ENCODE peak calls at places on chromosomes 1 and 21, in six cellular contexts. R is lower leg skin, H is Peyer's patch, Y is A549, D is GM23248, O is lung. S is an unnamed sample.

GRCh38 chr1:234770031-234770795 is 160.2 kb upstream of the IRF2BP2 start:
- DNase-seq in R (peak), H (no peak), Y (no peak), D (no peak), O (no peak), S (no peak)

GRCh38 chr21:37145635-37146111 is 72.6 kb downstream of the TTC3 start:
- DNase-seq in R (no peak), H (no peak), Y (no peak), D (peak), O (no peak), S (no peak)

GRCh38 chr21:14880922-14881321 is 183.9 kb downstream of the NRIP1 start:
- DNase-seq in R (no peak), H (no peak), Y (no peak), D (peak), O (no peak), S (no peak)

GRCh38 chr21:38979271-38980196 is 173.8 kb downstream of the ETS2 start:
- DNase-seq in R (no peak), H (no peak), Y (no peak), D (peak), O (no peak), S (peak)

GRCh38 chr1:33410091-33410701 is 20.7 kb downstream of the PHC2 start:
- DNase-seq in R (no peak), H (no peak), Y (no peak), D (peak), O (no peak), S (no peak)

GRCh38 chr1:154416496-154417337 is 11.6 kb downstream of the IL6R start:
- DNase-seq in R (no peak), H (no peak), Y (no peak), D (no peak), O (no peak), S (no peak)

GRCh38 chr21:44529011-44529421 is 11.0 kb downstream of the KRTAP10-1 start:
- DNase-seq in R (peak), H (peak), Y (no peak), D (no peak), O (no peak), S (no peak)

GRCh38 chr1:8325771-8326170 is 7.9 kb downstream of the SLC45A1 start:
- DNase-seq in R (no peak), H (no peak), Y (no peak), D (no peak), O (no peak), S (no peak)

GRCh38 chr1:156242738-156243137 is 754 bp downstream of the BGLAP start:
- DNase-seq in R (no peak), H (no peak), Y (no peak), D (no peak), O (no peak), S (no peak)

GRCh38 chr1:211967704-211968103 is 67.7 kb downstream of the INTS7 start:
- DNase-seq in R (no peak), H (no peak), Y (no peak), D (no peak), O (no peak), S (no peak)

GRCh38 chr1:66503841-66504470 is 30.0 kb upstream of the SGIP1 start:
- DNase-seq in R (no peak), H (no peak), Y (peak), D (peak), O (peak), S (peak)

GRCh38 chr1:110879758-110880606 is 7.0 kb downstream of the CD53 start:
- DNase-seq in R (no peak), H (no peak), Y (no peak), D (peak), O (peak), S (no peak)

GRCh38 chr1:206890125-206890637 is 7.1 kb upstream of the IL24 start:
- DNase-seq in R (no peak), H (no peak), Y (peak), D (peak), O (no peak), S (peak)

GRCh38 chr1:20248954-20249612 is 41.6 kb upstream of the VWA5B1 start:
- DNase-seq in R (no peak), H (no peak), Y (no peak), D (no peak), O (no peak), S (no peak)

GRCh38 chr21:44463716-44464115 is 8.4 kb downstream of the LRRC3 start:
- DNase-seq in R (no peak), H (no peak), Y (no peak), D (no peak), O (no peak), S (no peak)

GRCh38 chr1:240000634-240001033 is 91.0 kb upstream of the FMN2 start:
- DNase-seq in R (no peak), H (no peak), Y (no peak), D (peak), O (no peak), S (no peak)

GRCh38 chr1:155006601-155007101 is 4.0 kb downstream of the ZBTB7B start:
- DNase-seq in R (peak), H (no peak), Y (peak), D (peak), O (no peak), S (no peak)

GRCh38 chr1:156668801-156669637 is 8.2 kb downstream of the NES start:
- DNase-seq in R (no peak), H (no peak), Y (no peak), D (no peak), O (no peak), S (no peak)

GRCh38 chr1:159444507-159444906 is 5.0 kb downstream of the OR10J1 start:
- DNase-seq in R (no peak), H (no peak), Y (no peak), D (no peak), O (no peak), S (no peak)

GRCh38 chr1:40796939-40797667 is 13.5 kb downstream of the KCNQ4 start:
- DNase-seq in R (no peak), H (no peak), Y (no peak), D (peak), O (no peak), S (no peak)

GRCh38 chr1:186950547-186950946 is 121.8 kb downstream of the PLA2G4A start:
- DNase-seq in R (no peak), H (no peak), Y (peak), D (peak), O (no peak), S (no peak)

GRCh38 chr1:148158594-148158993 is 6.5 kb upstream of the NBPF11 start:
- DNase-seq in R (no peak), H (no peak), Y (no peak), D (no peak), O (no peak), S (no peak)

DNA sequence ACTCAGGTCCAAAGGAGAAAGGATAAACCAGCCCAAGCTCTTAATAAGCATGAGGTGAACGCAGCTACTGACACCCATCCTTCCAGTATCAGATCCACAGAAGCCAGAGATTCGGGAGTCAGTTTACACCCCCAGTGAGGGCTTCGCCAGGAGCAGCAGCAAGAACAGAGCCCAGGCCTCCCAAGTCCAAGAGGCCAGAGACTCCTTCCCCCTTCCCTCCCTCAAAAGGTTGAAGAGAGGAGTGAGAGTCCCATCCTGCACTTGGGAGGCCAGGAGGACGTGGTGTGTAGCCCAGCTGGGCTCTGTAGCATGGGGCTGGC is 72.8 kb downstream of the MRPL37 start:
- DNase-seq in R (no peak), H (no peak), Y (no peak), D (no peak), O (no peak), S (no peak)
- H3K4me3 ChIP-seq in R (no peak), H (no peak), Y (no peak), D (no peak), O (no peak), S (no peak)

GRCh38 chr1:1014896-1015681 is 1.8 kb downstream of the ISG15 start:
- DNase-seq in R (no peak), H (no peak), Y (no peak), D (no peak), O (no peak), S (no peak)
- H3K4me3 ChIP-seq in R (no peak), H (no peak), Y (no peak), D (no peak), O (no peak), S (no peak)

GRCh38 chr1:181779343-181779742 is 282.2 kb downstream of the ZNF648 start:
- DNase-seq in R (no peak), H (no peak), Y (no peak), D (no peak), O (no peak), S (no peak)
- H3K4me3 ChIP-seq in R (no peak), H (no peak), Y (no peak), D (no peak), O (no peak), S (no peak)

GRCh38 chr1:2195785-2196184 is 1.2 kb upstream of the FAAP20 start:
- DNase-seq in R (no peak), H (no peak), Y (no peak), D (no peak), O (no peak), S (no peak)

GRCh38 chr1:2194898-2195673 is 514 bp upstream of the FAAP20 start:
- DNase-seq in R (peak), H (peak), Y (peak), D (peak), O (peak), S (peak)

GRCh38 chr1:2194319-2194897 is at the start of gene FAAP20:
- DNase-seq in R (peak), H (peak), Y (peak), D (peak), O (no peak), S (no peak)

GRCh38 chr1:2192031-2192995 is 2.3 kb downstream of the FAAP20 start:
- DNase-seq in R (no peak), H (no peak), Y (no peak), D (peak), O (peak), S (no peak)

GRCh38 chr1:2193514-2194251 is 889 bp downstream of the FAAP20 start:
- DNase-seq in R (no peak), H (no peak), Y (no peak), D (no peak), O (no peak), S (no peak)
- H3K4me3 ChIP-seq in R (no peak), H (peak), Y (peak), D (peak), O (no peak), S (peak)

DNA sequence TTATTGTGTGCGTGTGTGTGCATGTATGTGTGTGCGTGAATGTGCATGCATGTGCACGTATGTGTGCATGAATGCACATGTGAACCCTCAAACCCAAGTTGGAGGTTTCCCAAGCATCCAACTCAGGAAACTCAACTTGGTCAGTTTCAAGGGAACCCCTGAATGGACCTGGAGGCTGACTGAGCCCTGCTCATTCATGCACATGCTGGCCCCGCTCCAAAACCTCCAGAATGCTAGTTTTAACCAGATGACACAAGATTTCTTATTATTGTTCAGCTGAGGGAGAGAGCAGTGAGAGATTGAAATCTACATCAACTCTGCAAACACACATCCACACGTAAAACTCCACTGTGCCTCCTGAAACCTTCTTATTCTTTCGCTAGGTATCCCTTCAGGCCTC is 104.4 kb downstream of the OMA1 start:
- DNase-seq in R (no peak), H (no peak), Y (no peak), D (peak), O (no peak), S (no peak)
- H3K4me3 ChIP-seq in R (no peak), H (no peak), Y (no peak), D (no peak), O (no peak), S (no peak)

DNA sequence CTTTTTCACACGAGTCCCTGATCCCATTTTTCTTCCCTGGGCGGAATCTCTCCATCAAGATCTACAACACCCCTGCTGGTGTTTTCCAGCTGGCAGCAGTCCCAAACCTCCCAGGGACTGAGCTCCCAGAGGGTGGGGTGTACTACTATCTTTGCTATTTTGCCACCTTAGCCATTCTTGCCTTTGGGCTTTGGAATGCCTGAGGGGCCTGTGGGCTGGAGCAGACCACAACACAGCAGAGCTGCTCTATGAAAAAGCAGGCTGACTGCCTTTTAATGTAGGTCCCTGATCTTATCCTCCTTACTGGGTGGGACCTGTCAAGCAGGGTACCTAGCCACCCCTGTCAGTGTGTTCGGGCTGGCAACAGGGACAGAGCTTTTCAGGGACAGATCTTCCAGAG is 91.9 kb downstream of the KCNT2 start:
- DNase-seq in R (peak), H (no peak), Y (no peak), D (no peak), O (no peak), S (no peak)
- H3K4me3 ChIP-seq in R (no peak), H (no peak), Y (no peak), D (no peak), O (no peak), S (no peak)

GRCh38 chr1:223437151-223437550 is 43.9 kb downstream of the CCDC185 start:
- DNase-seq in R (no peak), H (no peak), Y (no peak), D (no peak), O (no peak), S (no peak)
- H3K4me3 ChIP-seq in R (no peak), H (no peak), Y (no peak), D (no peak), O (no peak), S (no peak)

DNA sequence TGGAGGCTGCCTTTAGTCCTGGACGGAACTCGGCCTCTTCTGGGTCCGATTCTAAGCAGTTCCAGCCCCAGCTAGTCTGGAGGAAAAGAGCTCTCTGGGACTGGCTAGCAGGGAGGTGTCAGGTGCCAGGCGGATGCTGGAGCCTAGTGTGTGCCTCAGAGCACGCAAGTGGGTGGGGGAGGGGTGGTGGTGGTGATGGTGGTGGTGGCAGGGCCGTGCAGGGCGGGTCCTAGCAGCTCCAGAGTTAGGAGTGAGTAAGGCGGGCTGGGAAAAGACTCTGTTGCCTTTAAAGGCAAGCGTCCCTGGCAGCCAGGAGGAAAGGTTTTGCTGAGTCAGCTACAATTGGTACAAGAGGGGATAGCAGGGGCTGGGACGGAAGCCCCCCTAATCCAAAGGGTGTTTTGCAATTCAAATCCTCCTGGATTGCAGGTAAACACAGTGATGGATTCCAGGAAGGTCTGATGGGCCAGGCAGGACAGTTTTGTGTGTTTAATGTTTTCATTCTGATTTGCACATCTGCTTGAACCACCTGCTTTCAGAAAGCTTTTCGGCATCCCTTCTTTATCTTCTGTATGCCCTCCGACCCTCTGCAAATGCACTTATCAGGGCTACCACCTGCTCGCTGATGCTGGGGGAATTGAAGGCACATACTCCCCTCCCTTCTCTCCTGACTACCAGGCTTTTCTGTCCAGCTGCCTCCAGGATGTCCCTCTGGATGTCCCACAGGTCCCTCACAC is 4.1 kb upstream of the SLC2A1 start:
- DNase-seq in R (peak), H (no peak), Y (peak), D (peak), O (no peak), S (peak)
- H3K4me3 ChIP-seq in R (no peak), H (no peak), Y (peak), D (no peak), O (no peak), S (no peak)

GRCh38 chr1:3391711-3392110 is 62.8 kb upstream of the ARHGEF16 start:
- DNase-seq in R (no peak), H (no peak), Y (no peak), D (no peak), O (no peak), S (no peak)
- H3K4me3 ChIP-seq in R (no peak), H (no peak), Y (no peak), D (no peak), O (no peak), S (no peak)